ENCODE peak calls at places on chromosomes 3 and 15, in ten cellular contexts. One of them, this sample, is unnamed.

GRCh38 chr3:54853573-54854404 is 74.1 kb downstream of the LRTM1 start:
- DNase-seq in hepatocyte: peak; percentile 89
- DNase-seq in bronchial epithelial cell: peak; percentile 13
- DNase-seq in AG04450: peak; percentile 27
- DNase-seq in HFF-Myc: no peak
- DNase-seq in cardiac fibroblast: peak; percentile 68
- DNase-seq in GM12865: peak; percentile 57
- DNase-seq in cardiac muscle cell: peak; percentile 88
- DNase-seq in A549: peak; percentile 25
- DNase-seq in psoas muscle: peak; percentile 89
- DNase-seq in this sample: peak; percentile 11

GRCh38 chr15:98878172-98878571 is 129.4 kb downstream of the PGPEP1L start:
- DNase-seq in hepatocyte: no peak
- DNase-seq in A549: no peak
- DNase-seq in AG04450: no peak
- DNase-seq in cardiac fibroblast: peak; percentile 75
- DNase-seq in HFF-Myc: no peak
- DNase-seq in psoas muscle: no peak
- DNase-seq in GM12865: no peak
- DNase-seq in bronchial epithelial cell: no peak
- DNase-seq in cardiac muscle cell: no peak
- DNase-seq in this sample: no peak

GRCh38 chr3:50568947-50569749 is at the start of gene HEMK1:
- DNase-seq in psoas muscle: peak; percentile 99
- DNase-seq in GM12865: peak; percentile 97
- DNase-seq in cardiac fibroblast: peak; percentile 97
- DNase-seq in A549: peak; percentile 91
- DNase-seq in AG04450: peak; percentile 83
- DNase-seq in bronchial epithelial cell: peak; percentile 83
- DNase-seq in HFF-Myc: peak; percentile 81
- DNase-seq in hepatocyte: peak; percentile 99
- DNase-seq in cardiac muscle cell: peak; percentile 97
- DNase-seq in this sample: peak; percentile 86

GRCh38 chr3:76942096-76942495 is 97.8 kb upstream of the ROBO2 start:
- DNase-seq in GM12865: no peak
- DNase-seq in cardiac fibroblast: no peak
- DNase-seq in cardiac muscle cell: no peak
- DNase-seq in HFF-Myc: no peak
- DNase-seq in bronchial epithelial cell: no peak
- DNase-seq in psoas muscle: no peak
- DNase-seq in A549: no peak
- DNase-seq in AG04450: no peak
- DNase-seq in hepatocyte: peak; percentile 13
- DNase-seq in this sample: no peak

GRCh38 chr3:157107037-157107436 is 52.9 kb downstream of the CCNL1 start:
- DNase-seq in hepatocyte: no peak
- DNase-seq in psoas muscle: no peak
- DNase-seq in A549: no peak
- DNase-seq in AG04450: no peak
- DNase-seq in cardiac muscle cell: no peak
- DNase-seq in cardiac fibroblast: no peak
- DNase-seq in bronchial epithelial cell: no peak
- DNase-seq in GM12865: no peak
- DNase-seq in HFF-Myc: no peak
- DNase-seq in this sample: no peak

GRCh38 chr15:75620776-75621536 is 4.6 kb downstream of the SNUPN start:
- DNase-seq in GM12865: no peak
- DNase-seq in cardiac muscle cell: no peak
- DNase-seq in bronchial epithelial cell: peak; percentile 63
- DNase-seq in HFF-Myc: peak; percentile 61
- DNase-seq in AG04450: peak; percentile 64
- DNase-seq in psoas muscle: peak; percentile 87
- DNase-seq in cardiac fibroblast: peak; percentile 94
- DNase-seq in hepatocyte: peak; percentile 72
- DNase-seq in A549: peak; percentile 41
- DNase-seq in this sample: no peak

GRCh38 chr15:97174886-97175540 is 785.5 kb upstream of the ARRDC4 start:
- DNase-seq in hepatocyte: no peak
- DNase-seq in HFF-Myc: no peak
- DNase-seq in psoas muscle: no peak
- DNase-seq in cardiac muscle cell: no peak
- DNase-seq in A549: no peak
- DNase-seq in AG04450: no peak
- DNase-seq in GM12865: no peak
- DNase-seq in cardiac fibroblast: no peak
- DNase-seq in bronchial epithelial cell: no peak
- DNase-seq in this sample: no peak

GRCh38 chr15:47753591-47753990 is 36.3 kb downstream of the SEMA6D start:
- DNase-seq in bronchial epithelial cell: no peak
- DNase-seq in hepatocyte: no peak
- DNase-seq in HFF-Myc: no peak
- DNase-seq in AG04450: no peak
- DNase-seq in GM12865: no peak
- DNase-seq in psoas muscle: no peak
- DNase-seq in cardiac fibroblast: no peak
- DNase-seq in A549: no peak
- DNase-seq in cardiac muscle cell: no peak
- DNase-seq in this sample: no peak

GRCh38 chr15:48244923-48245322 is 38.8 kb downstream of the SLC12A1 start:
- DNase-seq in cardiac fibroblast: peak; percentile 65
- DNase-seq in cardiac muscle cell: no peak
- DNase-seq in bronchial epithelial cell: peak; percentile 84
- DNase-seq in hepatocyte: no peak
- DNase-seq in GM12865: no peak
- DNase-seq in psoas muscle: no peak
- DNase-seq in HFF-Myc: no peak
- DNase-seq in A549: no peak
- DNase-seq in AG04450: no peak
- DNase-seq in this sample: no peak

GRCh38 chr15:97081666-97082226 is 751.2 kb downstream of the NR2F2 start:
- DNase-seq in GM12865: no peak
- DNase-seq in HFF-Myc: no peak
- DNase-seq in AG04450: no peak
- DNase-seq in hepatocyte: no peak
- DNase-seq in bronchial epithelial cell: no peak
- DNase-seq in cardiac fibroblast: no peak
- DNase-seq in A549: no peak
- DNase-seq in cardiac muscle cell: no peak
- DNase-seq in psoas muscle: no peak
- DNase-seq in this sample: no peak

GRCh38 chr3:195178124-195178910 is 92.6 kb downstream of the XXYLT1 start:
- DNase-seq in cardiac muscle cell: no peak
- DNase-seq in cardiac fibroblast: no peak
- DNase-seq in bronchial epithelial cell: no peak
- DNase-seq in AG04450: no peak
- DNase-seq in psoas muscle: peak; percentile 60
- DNase-seq in HFF-Myc: no peak
- DNase-seq in hepatocyte: no peak
- DNase-seq in A549: no peak
- DNase-seq in GM12865: no peak
- DNase-seq in this sample: peak; percentile 32

GRCh38 chr3:138921316-138922292 is 25.3 kb downstream of the FOXL2 start:
- DNase-seq in GM12865: no peak
- DNase-seq in AG04450: peak; percentile 52
- DNase-seq in hepatocyte: no peak
- DNase-seq in psoas muscle: no peak
- DNase-seq in A549: peak; percentile 21
- DNase-seq in HFF-Myc: peak; percentile 75
- DNase-seq in cardiac fibroblast: peak; percentile 85
- DNase-seq in cardiac muscle cell: no peak
- DNase-seq in bronchial epithelial cell: peak; percentile 68
- DNase-seq in this sample: no peak

GRCh38 chr15:99239545-99240198 is 9.7 kb downstream of the TTC23 start:
- DNase-seq in GM12865: peak; percentile 73
- DNase-seq in HFF-Myc: no peak
- DNase-seq in cardiac muscle cell: no peak
- DNase-seq in psoas muscle: no peak
- DNase-seq in A549: no peak
- DNase-seq in AG04450: no peak
- DNase-seq in cardiac fibroblast: peak; percentile 38
- DNase-seq in bronchial epithelial cell: no peak
- DNase-seq in hepatocyte: no peak
- DNase-seq in this sample: no peak

GRCh38 chr3:156151824-156152428 is 31.5 kb downstream of the KCNAB1 start:
- DNase-seq in cardiac fibroblast: peak; percentile 83
- DNase-seq in HFF-Myc: peak; percentile 71
- DNase-seq in GM12865: peak; percentile 77
- DNase-seq in cardiac muscle cell: peak; percentile 86
- DNase-seq in AG04450: peak; percentile 16
- DNase-seq in bronchial epithelial cell: peak; percentile 58
- DNase-seq in A549: peak; percentile 74
- DNase-seq in hepatocyte: peak; percentile 86
- DNase-seq in psoas muscle: peak; percentile 54
- DNase-seq in this sample: peak; percentile 39

GRCh38 chr3:112115806-112116383 is 17.2 kb downstream of the GCSAM start:
- DNase-seq in HFF-Myc: no peak
- DNase-seq in cardiac muscle cell: no peak
- DNase-seq in A549: no peak
- DNase-seq in GM12865: peak; percentile 71
- DNase-seq in hepatocyte: no peak
- DNase-seq in psoas muscle: no peak
- DNase-seq in AG04450: no peak
- DNase-seq in bronchial epithelial cell: no peak
- DNase-seq in cardiac fibroblast: no peak
- DNase-seq in this sample: no peak
- H3K4me3 ChIP-seq in HFF-Myc: no peak overlapping the region
- H3K4me3 ChIP-seq in cardiac muscle cell: no peak overlapping the region
- H3K4me3 ChIP-seq in A549: no peak overlapping the region
- H3K4me3 ChIP-seq in GM12865: peak overlapping the region; percentile 41
- H3K4me3 ChIP-seq in hepatocyte: no peak overlapping the region
- H3K4me3 ChIP-seq in psoas muscle: no peak overlapping the region
- H3K4me3 ChIP-seq in AG04450: no peak overlapping the region
- H3K4me3 ChIP-seq in bronchial epithelial cell: no peak overlapping the region
- H3K4me3 ChIP-seq in cardiac fibroblast: no peak overlapping the region
- H3K4me3 ChIP-seq in this sample: no peak overlapping the region

DNA sequence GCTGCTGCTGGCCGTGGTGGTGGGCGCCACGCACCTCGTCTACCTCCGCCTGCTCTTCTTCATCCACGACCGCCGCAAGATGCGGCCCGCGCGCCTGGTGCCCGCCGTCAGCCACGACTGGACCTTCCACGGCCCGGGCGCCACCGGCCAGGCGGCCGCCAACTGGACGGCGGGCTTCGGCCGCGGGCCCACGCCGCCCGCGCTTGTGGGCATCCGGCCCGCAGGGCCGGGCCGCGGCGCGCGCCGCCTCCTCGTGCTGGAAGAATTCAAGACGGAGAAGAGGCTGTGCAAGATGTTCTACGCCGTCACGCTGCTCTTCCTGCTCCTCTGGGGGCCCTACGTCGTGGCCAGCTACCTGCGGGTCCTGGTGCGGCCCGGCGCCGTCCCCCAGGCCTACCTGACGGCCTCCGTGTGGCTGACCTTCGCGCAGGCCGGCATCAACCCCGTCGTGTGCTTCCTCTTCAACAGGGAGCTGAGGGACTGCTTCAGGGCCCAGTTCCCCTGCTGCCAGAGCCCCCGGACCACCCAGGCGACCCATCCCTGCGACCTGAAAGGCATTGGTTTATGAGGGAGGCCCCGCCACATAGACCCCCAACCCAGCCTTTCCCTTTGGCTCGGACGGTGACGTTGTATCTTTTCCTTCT is 1.1 kb downstream of the GPR27 start:
- DNase-seq in cardiac fibroblast: no peak
- DNase-seq in HFF-Myc: no peak
- DNase-seq in cardiac muscle cell: no peak
- DNase-seq in hepatocyte: no peak
- DNase-seq in bronchial epithelial cell: no peak
- DNase-seq in A549: no peak
- DNase-seq in psoas muscle: no peak
- DNase-seq in GM12865: no peak
- DNase-seq in AG04450: no peak
- DNase-seq in this sample: no peak
- H3K4me3 ChIP-seq in cardiac fibroblast: no peak overlapping the region
- H3K4me3 ChIP-seq in HFF-Myc: no peak overlapping the region
- H3K4me3 ChIP-seq in cardiac muscle cell: peak overlapping the region; percentile 57
- H3K4me3 ChIP-seq in hepatocyte: no peak overlapping the region
- H3K4me3 ChIP-seq in bronchial epithelial cell: no peak overlapping the region
- H3K4me3 ChIP-seq in A549: peak overlapping the region; percentile 57
- H3K4me3 ChIP-seq in psoas muscle: peak overlapping the region; percentile 61
- H3K4me3 ChIP-seq in GM12865: no peak overlapping the region
- H3K4me3 ChIP-seq in AG04450: no peak overlapping the region
- H3K4me3 ChIP-seq in this sample: no peak overlapping the region

DNA sequence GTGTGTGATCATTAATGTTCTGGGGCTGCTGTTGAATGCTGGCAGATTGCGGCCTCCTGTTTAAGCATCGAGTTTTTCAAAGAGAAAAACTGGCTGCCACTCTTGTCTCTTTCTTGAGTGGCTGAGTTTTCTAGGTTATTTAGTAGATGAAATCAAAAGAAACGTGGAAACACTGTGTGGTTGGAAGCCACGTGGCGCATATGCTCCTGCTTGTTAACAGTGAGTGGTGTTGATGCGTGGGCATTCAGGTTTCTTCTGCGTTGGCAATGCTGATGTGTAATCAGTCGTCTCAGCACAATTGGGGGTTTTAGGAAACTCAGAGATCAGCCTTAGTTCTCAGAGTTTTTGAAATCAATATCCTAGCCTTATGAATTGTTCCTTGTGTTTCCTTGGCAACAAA is 74.6 kb downstream of the SEC22A start:
- DNase-seq in GM12865: no peak
- DNase-seq in bronchial epithelial cell: no peak
- DNase-seq in hepatocyte: no peak
- DNase-seq in A549: no peak
- DNase-seq in cardiac muscle cell: no peak
- DNase-seq in HFF-Myc: no peak
- DNase-seq in AG04450: no peak
- DNase-seq in cardiac fibroblast: no peak
- DNase-seq in psoas muscle: no peak
- DNase-seq in this sample: no peak
- H3K4me3 ChIP-seq in GM12865: no peak overlapping the region
- H3K4me3 ChIP-seq in bronchial epithelial cell: no peak overlapping the region
- H3K4me3 ChIP-seq in hepatocyte: no peak overlapping the region
- H3K4me3 ChIP-seq in A549: no peak overlapping the region
- H3K4me3 ChIP-seq in cardiac muscle cell: no peak overlapping the region
- H3K4me3 ChIP-seq in HFF-Myc: no peak overlapping the region
- H3K4me3 ChIP-seq in AG04450: no peak overlapping the region
- H3K4me3 ChIP-seq in cardiac fibroblast: no peak overlapping the region
- H3K4me3 ChIP-seq in psoas muscle: no peak overlapping the region
- H3K4me3 ChIP-seq in this sample: no peak overlapping the region

GRCh38 chr3:29083607-29084120 is 197.2 kb upstream of the RBMS3 start:
- DNase-seq in hepatocyte: no peak
- DNase-seq in psoas muscle: no peak
- DNase-seq in AG04450: no peak
- DNase-seq in HFF-Myc: no peak
- DNase-seq in cardiac muscle cell: no peak
- DNase-seq in cardiac fibroblast: no peak
- DNase-seq in bronchial epithelial cell: no peak
- DNase-seq in GM12865: no peak
- DNase-seq in A549: no peak
- DNase-seq in this sample: no peak

GRCh38 chr3:29083081-29083480 is 197.8 kb upstream of the RBMS3 start:
- DNase-seq in GM12865: no peak
- DNase-seq in psoas muscle: no peak
- DNase-seq in bronchial epithelial cell: peak; percentile 5
- DNase-seq in cardiac fibroblast: no peak
- DNase-seq in cardiac muscle cell: no peak
- DNase-seq in A549: no peak
- DNase-seq in HFF-Myc: no peak
- DNase-seq in hepatocyte: no peak
- DNase-seq in AG04450: no peak
- DNase-seq in this sample: no peak

GRCh38 chr3:29079358-29079757 is 201.5 kb upstream of the RBMS3 start:
- DNase-seq in cardiac muscle cell: no peak
- DNase-seq in bronchial epithelial cell: no peak
- DNase-seq in hepatocyte: no peak
- DNase-seq in HFF-Myc: no peak
- DNase-seq in psoas muscle: no peak
- DNase-seq in GM12865: no peak
- DNase-seq in AG04450: no peak
- DNase-seq in cardiac fibroblast: no peak
- DNase-seq in A549: no peak
- DNase-seq in this sample: no peak

GRCh38 chr3:29080967-29081366 is 199.9 kb upstream of the RBMS3 start:
- DNase-seq in hepatocyte: no peak
- DNase-seq in cardiac fibroblast: no peak
- DNase-seq in GM12865: no peak
- DNase-seq in cardiac muscle cell: no peak
- DNase-seq in psoas muscle: no peak
- DNase-seq in AG04450: no peak
- DNase-seq in A549: no peak
- DNase-seq in HFF-Myc: no peak
- DNase-seq in bronchial epithelial cell: peak; percentile 50
- DNase-seq in this sample: no peak
- H3K4me3 ChIP-seq in hepatocyte: no peak overlapping the region
- H3K4me3 ChIP-seq in cardiac fibroblast: no peak overlapping the region
- H3K4me3 ChIP-seq in GM12865: no peak overlapping the region
- H3K4me3 ChIP-seq in cardiac muscle cell: no peak overlapping the region
- H3K4me3 ChIP-seq in psoas muscle: no peak overlapping the region
- H3K4me3 ChIP-seq in AG04450: no peak overlapping the region
- H3K4me3 ChIP-seq in A549: no peak overlapping the region
- H3K4me3 ChIP-seq in HFF-Myc: no peak overlapping the region
- H3K4me3 ChIP-seq in bronchial epithelial cell: no peak overlapping the region
- H3K4me3 ChIP-seq in this sample: no peak overlapping the region